ENCODE peak calls at places on chromosome 2, in eight cellular contexts. C, A, W, Q, P, K, X and N are unnamed samples. For H3K4me1, the result is how much of the 10 kb centered on the place peaks cover.

GRCh38 chr2:163191372-163191771 is 352.8 kb upstream of the KCNH7 start:
- DNase-seq in C (no peak), A (no peak), W (no peak), Q (no peak), P (peak), K (peak), X (no peak), N (peak)

GRCh38 chr2:108613261-108614042 is 79.2 kb downstream of the LIMS1 start:
- DNase-seq in C (no peak), A (no peak), W (no peak), Q (no peak), P (no peak), K (peak), X (no peak), N (peak)

GRCh38 chr2:132761437-132761836 is 91.4 kb upstream of the LYPD1 start:
- DNase-seq in C (no peak), A (no peak), W (no peak), Q (no peak), P (no peak), K (no peak), X (no peak), N (no peak)

GRCh38 chr2:234406085-234406484 is 90.8 kb downstream of the ARL4C start:
- DNase-seq in C (no peak), A (no peak), W (no peak), Q (no peak), P (no peak), K (no peak), X (no peak), N (no peak)

GRCh38 chr2:52995439-52995838 is 772.2 kb upstream of the CHAC2 start:
- DNase-seq in C (no peak), A (no peak), W (no peak), Q (no peak), P (no peak), K (no peak), X (no peak), N (no peak)

GRCh38 chr2:197258580-197258979 is 52.0 kb downstream of the ANKRD44 start:
- DNase-seq in C (no peak), A (no peak), W (no peak), Q (no peak), P (no peak), K (no peak), X (no peak), N (peak)

GRCh38 chr2:3644891-3645605 is 13.0 kb upstream of the ALLC start:
- DNase-seq in C (no peak), A (no peak), W (no peak), Q (no peak), P (peak), K (no peak), X (no peak), N (no peak)

GRCh38 chr2:202022755-202023154 is 10.9 kb upstream of the FZD7 start:
- DNase-seq in C (no peak), A (no peak), W (no peak), Q (no peak), P (no peak), K (no peak), X (no peak), N (no peak)

GRCh38 chr2:177329035-177329434 is 63.5 kb upstream of the AGPS start:
- DNase-seq in C (no peak), A (no peak), W (no peak), Q (no peak), P (no peak), K (no peak), X (no peak), N (no peak)

GRCh38 chr2:28950941-28951630 is 30.0 kb upstream of the TOGARAM2 start:
- DNase-seq in C (no peak), A (no peak), W (no peak), Q (no peak), P (no peak), K (no peak), X (no peak), N (no peak)

GRCh38 chr2:241061275-241061674 is 40.8 kb downstream of the MTERF4 start:
- DNase-seq in C (no peak), A (no peak), W (no peak), Q (no peak), P (peak), K (no peak), X (no peak), N (peak)

GRCh38 chr2:14633451-14634211 is 1.1 kb downstream of the LRATD1 start:
- DNase-seq in C (no peak), A (no peak), W (no peak), Q (no peak), P (no peak), K (peak), X (no peak), N (no peak)

GRCh38 chr2:146374505-146374904 is 1470.3 kb upstream of the ACVR2A start:
- DNase-seq in C (no peak), A (no peak), W (no peak), Q (no peak), P (no peak), K (no peak), X (no peak), N (no peak)

GRCh38 chr2:231554748-231555545 is 24.7 kb upstream of the NMUR1 start:
- DNase-seq in C (peak), A (no peak), W (peak), Q (no peak), P (peak), K (no peak), X (no peak), N (peak)

GRCh38 chr2:24220534-24221281 is 45.9 kb downstream of the FAM228A start:
- DNase-seq in C (no peak), A (no peak), W (no peak), Q (no peak), P (no peak), K (no peak), X (no peak), N (no peak)

GRCh38 chr2:29528891-29529520 is 392.4 kb downstream of the ALK start:
- DNase-seq in C (peak), A (no peak), W (peak), Q (peak), P (peak), K (no peak), X (no peak), N (peak)

GRCh38 chr2:237109421-237109820 is 23.7 kb downstream of the COPS8 start:
- DNase-seq in C (no peak), A (no peak), W (no peak), Q (no peak), P (no peak), K (no peak), X (no peak), N (no peak)

GRCh38 chr2:180203972-180204371 is 196.9 kb upstream of the CWC22 start:
- DNase-seq in C (peak), A (no peak), W (no peak), Q (no peak), P (no peak), K (no peak), X (no peak), N (peak)

GRCh38 chr2:180208841-180209240 is 201.7 kb upstream of the CWC22 start:
- DNase-seq in C (no peak), A (no peak), W (no peak), Q (no peak), P (no peak), K (no peak), X (no peak), N (no peak)

GRCh38 chr2:180202591-180202990 is 195.5 kb upstream of the CWC22 start:
- DNase-seq in C (no peak), A (no peak), W (no peak), Q (no peak), P (no peak), K (no peak), X (no peak), N (no peak)

GRCh38 chr2:180205616-180206271 is 198.6 kb upstream of the CWC22 start:
- DNase-seq in C (no peak), A (no peak), W (no peak), Q (no peak), P (no peak), K (no peak), X (no peak), N (no peak)
- H3K4me1 ChIP-seq in C (under half), A (under half), W (under half), Q (under half), P (under half), K (under half), X (under half), N (under half)

GRCh38 chr2:62665446-62665845 is 40.1 kb upstream of the EHBP1 start:
- DNase-seq in C (no peak), A (no peak), W (no peak), Q (no peak), P (no peak), K (no peak), X (no peak), N (no peak)
- H3K4me1 ChIP-seq in C (under half), A (under half), W (half or more), Q (under half), P (under half), K (under half), X (under half), N (under half)

GRCh38 chr2:68388772-68389171 is 23.7 kb downstream of the PLEK start:
- DNase-seq in C (no peak), A (no peak), W (no peak), Q (no peak), P (no peak), K (no peak), X (no peak), N (no peak)

GRCh38 chr2:68387408-68388350 is 22.6 kb downstream of the PLEK start:
- DNase-seq in C (no peak), A (no peak), W (no peak), Q (no peak), P (no peak), K (no peak), X (no peak), N (no peak)

GRCh38 chr2:68386362-68386761 is 21.3 kb downstream of the PLEK start:
- DNase-seq in C (no peak), A (no peak), W (no peak), Q (no peak), P (no peak), K (no peak), X (no peak), N (no peak)

GRCh38 chr2:68390114-68390513 is 25.0 kb downstream of the PLEK start:
- DNase-seq in C (no peak), A (no peak), W (no peak), Q (no peak), P (no peak), K (no peak), X (no peak), N (no peak)

DNA sequence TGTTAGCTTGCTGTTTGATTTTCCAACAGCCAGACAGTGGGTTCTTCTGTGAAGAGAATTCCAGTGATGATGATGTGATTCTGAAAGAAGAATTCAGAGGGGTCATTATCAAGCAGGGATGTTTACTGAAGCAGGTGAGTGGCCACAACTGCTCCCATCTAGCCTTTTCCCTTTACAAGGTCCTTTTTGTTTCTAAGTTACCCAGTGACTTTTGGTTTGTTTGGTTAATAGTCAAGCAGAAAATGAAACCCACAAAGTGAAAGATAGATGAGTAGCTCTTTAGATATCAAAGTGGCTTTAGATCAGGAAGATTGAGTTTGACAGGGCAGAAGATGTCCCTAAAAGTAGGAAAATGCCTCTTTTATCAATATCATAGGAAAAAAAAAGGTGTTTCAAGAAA is 23.3 kb downstream of the PLEK start:
- DNase-seq in C (no peak), A (no peak), W (no peak), Q (no peak), P (no peak), K (no peak), X (no peak), N (no peak)
- H3K4me1 ChIP-seq in C (under half), A (half or more), W (under half), Q (under half), P (under half), K (under half), X (under half), N (under half)

DNA sequence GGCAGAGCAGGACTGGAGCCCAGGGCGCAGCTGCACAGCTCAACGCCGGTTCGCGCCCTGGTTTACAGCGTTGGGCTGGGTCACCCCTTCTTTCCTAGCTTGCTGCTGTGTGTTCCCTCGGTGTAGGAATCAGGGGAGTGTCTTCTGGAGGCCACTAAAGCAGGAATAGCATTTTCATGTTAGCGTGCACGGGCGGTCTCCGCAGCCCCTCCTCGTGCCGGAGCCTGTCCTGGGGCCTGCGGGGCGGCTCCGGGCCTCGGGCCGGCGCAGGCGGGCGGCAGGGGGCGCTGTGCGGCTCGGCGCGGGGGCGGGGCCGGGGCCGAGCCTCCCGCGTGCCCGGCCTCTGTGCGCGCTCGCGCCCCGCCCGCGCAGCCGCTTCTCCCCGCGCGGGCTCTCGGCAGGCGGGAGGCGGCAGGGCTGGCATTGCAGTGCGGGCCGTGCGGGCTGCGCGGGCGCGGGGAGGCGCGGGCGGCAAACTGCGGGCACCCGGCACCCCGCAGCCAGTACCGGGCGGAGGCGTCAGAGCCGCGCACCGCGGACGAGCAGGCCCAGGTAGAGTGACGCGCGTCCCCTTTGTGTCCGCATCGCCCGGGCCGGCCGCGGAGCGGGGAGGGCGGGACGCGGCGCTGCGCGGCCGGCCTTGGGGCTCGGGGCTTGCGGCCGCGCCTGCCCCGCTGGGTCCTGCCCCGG is at the start of gene RNF144A:
- DNase-seq in C (peak), A (peak), W (no peak), Q (no peak), P (peak), K (peak), X (peak), N (peak)
- H3K4me1 ChIP-seq in C (under half), A (under half), W (under half), Q (under half), P (under half), K (under half), X (under half), N (under half)

GRCh38 chr2:159093496-159093895 is 125.1 kb downstream of the TANC1 start:
- DNase-seq in C (no peak), A (no peak), W (no peak), Q (no peak), P (no peak), K (no peak), X (no peak), N (peak)
- H3K4me1 ChIP-seq in C (under half), A (under half), W (half or more), Q (under half), P (half or more), K (under half), X (under half), N (under half)

GRCh38 chr2:46559257-46559656 is 79.9 kb downstream of the TMEM247 start:
- DNase-seq in C (no peak), A (no peak), W (no peak), Q (no peak), P (no peak), K (no peak), X (no peak), N (no peak)
- H3K4me1 ChIP-seq in C (half or more), A (under half), W (under half), Q (half or more), P (under half), K (under half), X (under half), N (under half)

GRCh38 chr2:27298391-27299080 is 9.7 kb downstream of the UCN start:
- DNase-seq in C (no peak), A (no peak), W (no peak), Q (no peak), P (no peak), K (no peak), X (no peak), N (no peak)
- H3K4me1 ChIP-seq in C (half or more), A (under half), W (under half), Q (under half), P (under half), K (under half), X (under half), N (under half)

GRCh38 chr2:238433300-238433915 is 6.7 kb downstream of the ASB1 start:
- DNase-seq in C (no peak), A (no peak), W (no peak), Q (no peak), P (no peak), K (no peak), X (no peak), N (no peak)
- H3K4me1 ChIP-seq in C (under half), A (under half), W (half or more), Q (under half), P (under half), K (under half), X (under half), N (under half)

GRCh38 chr2:134140251-134140661 is 113.6 kb upstream of the MGAT5 start:
- DNase-seq in C (no peak), A (no peak), W (no peak), Q (no peak), P (peak), K (no peak), X (no peak), N (no peak)
- H3K4me1 ChIP-seq in C (under half), A (under half), W (under half), Q (under half), P (under half), K (under half), X (under half), N (under half)